ENCODE peak calls at places on chromosome 5, in eight cellular contexts. W is neural progenitor cell, M is A549, G is astrocyte, J is psoas muscle, V is OCI-LY7, Y is heart left ventricle, I is mesendoderm. Z is an unnamed sample.

GRCh38 chr5:13601152-13601551 is 343.3 kb downstream of the DNAH5 start:
- DNase-seq in W (no peak), M (no peak), G (peak; percentile 36), J (no peak), V (no peak), Y (no peak), I (no peak), Z (no peak)

GRCh38 chr5:3694819-3695218 is 99.2 kb downstream of the IRX1 start:
- DNase-seq in W (no peak), M (no peak), G (peak; percentile 54), J (no peak), V (no peak), Y (no peak), I (no peak), Z (no peak)

GRCh38 chr5:88092358-88092757 is 176.3 kb downstream of the TMEM161B start:
- DNase-seq in W (peak; percentile 48), M (no peak), G (no peak), J (no peak), V (no peak), Y (no peak), I (peak; percentile 94), Z (no peak)

GRCh38 chr5:75071100-75071499 is 18.7 kb upstream of the GCNT4 start:
- DNase-seq in W (no peak), M (no peak), G (no peak), J (no peak), V (no peak), Y (no peak), I (no peak), Z (no peak)

GRCh38 chr5:142869883-142870282 is 99.7 kb downstream of the ARHGAP26 start:
- DNase-seq in W (no peak), M (no peak), G (no peak), J (no peak), V (no peak), Y (no peak), I (no peak), Z (no peak)

GRCh38 chr5:77138981-77139380 is 51.9 kb upstream of the ZBED3 start:
- DNase-seq in W (peak; percentile 16), M (no peak), G (peak; percentile 60), J (no peak), V (no peak), Y (no peak), I (peak; percentile 56), Z (no peak)

GRCh38 chr5:132655821-132656773 is 1.9 kb upstream of the IL13 start:
- DNase-seq in W (peak; percentile 63), M (no peak), G (no peak), J (no peak), V (no peak), Y (no peak), I (no peak), Z (no peak)

GRCh38 chr5:102796481-102796880 is 41.4 kb downstream of the PAM start:
- DNase-seq in W (no peak), M (no peak), G (no peak), J (no peak), V (no peak), Y (no peak), I (no peak), Z (no peak)

GRCh38 chr5:86374611-86375010 is 243.1 kb upstream of the COX7C start:
- DNase-seq in W (peak; percentile 3), M (no peak), G (no peak), J (no peak), V (no peak), Y (no peak), I (no peak), Z (no peak)

GRCh38 chr5:124285071-124285470 is 461.4 kb downstream of the ZNF608 start:
- DNase-seq in W (no peak), M (no peak), G (no peak), J (no peak), V (no peak), Y (no peak), I (no peak), Z (no peak)

GRCh38 chr5:113487779-113488644 is at the start of gene MCC:
- DNase-seq in W (peak; percentile 93), M (peak; percentile 70), G (peak; percentile 91), J (peak; percentile 77), V (no peak), Y (peak; percentile 90), I (peak; percentile 89), Z (peak; percentile 78)

GRCh38 chr5:38023799-38024198 is 184.0 kb upstream of the GDNF start:
- DNase-seq in W (no peak), M (no peak), G (no peak), J (no peak), V (no peak), Y (no peak), I (no peak), Z (no peak)

GRCh38 chr5:19713740-19714139 is 274.3 kb downstream of the CDH18 start:
- DNase-seq in W (no peak), M (no peak), G (no peak), J (no peak), V (no peak), Y (no peak), I (no peak), Z (no peak)

DNA sequence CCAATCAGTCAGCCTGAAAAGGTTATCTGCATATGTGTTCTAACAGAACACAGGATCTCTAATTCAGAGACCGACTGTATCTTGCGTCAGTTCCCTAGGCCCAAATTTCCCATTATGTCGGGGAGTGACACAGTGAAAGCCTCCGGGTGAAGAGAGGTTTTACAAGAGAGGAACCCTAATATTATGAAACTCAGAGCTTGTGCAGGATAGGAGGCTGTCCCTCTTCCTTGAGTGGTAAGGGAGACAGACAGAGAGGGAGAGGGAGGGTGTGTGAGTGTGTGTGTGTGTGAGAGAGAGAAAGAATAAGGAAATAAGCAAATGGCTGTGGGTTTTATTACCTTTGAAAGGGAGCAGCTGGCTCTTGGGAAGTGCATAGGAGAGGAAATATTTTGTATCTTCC is 1.9 kb downstream of the CD14 start:
- DNase-seq in W (no peak), M (no peak), G (no peak), J (no peak), V (no peak), Y (no peak), I (no peak), Z (no peak)
- H3K4me3 ChIP-seq in W (no peak overlapping the region), M (no peak overlapping the region), G (no peak overlapping the region), J (peak overlapping the region; percentile 75), V (no peak overlapping the region), Y (no peak overlapping the region), I (no peak overlapping the region), Z (peak overlapping the region; percentile 41)

GRCh38 chr5:139181835-139182452 is 16.2 kb downstream of the SIL1 start:
- DNase-seq in W (no peak), M (no peak), G (peak; percentile 61), J (no peak), V (no peak), Y (no peak), I (no peak), Z (no peak)

GRCh38 chr5:139180850-139181785 is 17.1 kb downstream of the SIL1 start:
- DNase-seq in W (no peak), M (no peak), G (peak; percentile 53), J (no peak), V (no peak), Y (no peak), I (no peak), Z (no peak)

GRCh38 chr5:139177809-139178581 is 20.2 kb downstream of the SIL1 start:
- DNase-seq in W (no peak), M (no peak), G (no peak), J (peak; percentile 92), V (peak; percentile 34), Y (peak; percentile 71), I (no peak), Z (no peak)

GRCh38 chr5:139178582-139178917 is 19.6 kb downstream of the SIL1 start:
- DNase-seq in W (no peak), M (no peak), G (no peak), J (no peak), V (no peak), Y (no peak), I (no peak), Z (no peak)

GRCh38 chr5:139178948-139179347 is 19.2 kb downstream of the SIL1 start:
- DNase-seq in W (peak; percentile 49), M (no peak), G (peak; percentile 50), J (no peak), V (no peak), Y (no peak), I (peak; percentile 84), Z (no peak)
- H3K4me1 ChIP-seq in W (peaks cover 30% of the 10 kb centered on the region), M (peaks cover 24% of the 10 kb centered on the region), G (peaks cover 13% of the 10 kb centered on the region), J (peaks cover 61% of the 10 kb centered on the region), V (peaks cover 27% of the 10 kb centered on the region), Y (peaks cover 31% of the 10 kb centered on the region), I (no peaks in the 10 kb centered on the region), Z (peaks cover 63% of the 10 kb centered on the region)

GRCh38 chr5:32543291-32543690 is 42.1 kb upstream of the SUB1 start:
- DNase-seq in W (no peak), M (no peak), G (peak; percentile 64), J (no peak), V (no peak), Y (no peak), I (no peak), Z (no peak)

GRCh38 chr5:32540446-32540845 is 44.9 kb upstream of the SUB1 start:
- DNase-seq in W (no peak), M (no peak), G (no peak), J (no peak), V (peak; percentile 18), Y (no peak), I (no peak), Z (no peak)

GRCh38 chr5:32541241-32541640 is 44.1 kb upstream of the SUB1 start:
- DNase-seq in W (no peak), M (no peak), G (peak; percentile 29), J (no peak), V (no peak), Y (no peak), I (no peak), Z (no peak)

GRCh38 chr5:32539981-32540380 is 45.4 kb upstream of the SUB1 start:
- DNase-seq in W (no peak), M (no peak), G (no peak), J (no peak), V (peak; percentile 8), Y (no peak), I (no peak), Z (no peak)

GRCh38 chr5:32542216-32543059 is 42.9 kb upstream of the SUB1 start:
- DNase-seq in W (no peak), M (no peak), G (peak; percentile 59), J (no peak), V (peak; percentile 11), Y (no peak), I (no peak), Z (no peak)
- H3K4me3 ChIP-seq in W (no peak overlapping the region), M (no peak overlapping the region), G (no peak overlapping the region), J (no peak overlapping the region), V (no peak overlapping the region), Y (no peak overlapping the region), I (no peak overlapping the region), Z (no peak overlapping the region)

GRCh38 chr5:157561105-157561504 is 14.5 kb downstream of the ADAM19 start:
- DNase-seq in W (no peak), M (no peak), G (peak; percentile 77), J (no peak), V (no peak), Y (no peak), I (no peak), Z (no peak)

GRCh38 chr5:157560560-157560959 is 15.0 kb downstream of the ADAM19 start:
- DNase-seq in W (no peak), M (no peak), G (no peak), J (no peak), V (no peak), Y (no peak), I (no peak), Z (no peak)

GRCh38 chr5:157562111-157562581 is 13.4 kb downstream of the ADAM19 start:
- DNase-seq in W (no peak), M (no peak), G (no peak), J (peak; percentile 87), V (no peak), Y (peak; percentile 75), I (no peak), Z (no peak)

GRCh38 chr5:157564149-157564711 is 11.3 kb downstream of the ADAM19 start:
- DNase-seq in W (no peak), M (no peak), G (no peak), J (no peak), V (no peak), Y (no peak), I (no peak), Z (no peak)

GRCh38 chr5:157563373-157564148 is 12.0 kb downstream of the ADAM19 start:
- DNase-seq in W (no peak), M (no peak), G (peak; percentile 98), J (peak; percentile 56), V (no peak), Y (no peak), I (no peak), Z (no peak)
- H3K4me1 ChIP-seq in W (peaks cover 28% of the 10 kb centered on the region), M (peaks cover 14% of the 10 kb centered on the region), G (peaks cover 65% of the 10 kb centered on the region), J (peaks cover 59% of the 10 kb centered on the region), V (peaks cover 11% of the 10 kb centered on the region), Y (peaks cover 59% of the 10 kb centered on the region), I (peaks cover 10% of the 10 kb centered on the region), Z (peaks cover 46% of the 10 kb centered on the region)

Z was measured in spleen.